ENCODE peak calls at places on chromosomes 5 and 9, in four cellular contexts. B is CD4-positive, alpha-beta memory T cell; F is transverse colon; C is GM23338. U is an unnamed sample.

GRCh38 chr5:173733831-173734491 is 117.5 kb upstream of the BOD1 start:
- DNase-seq in B (no peak), F (peak; percentile 40), C (no peak), U (no peak)

GRCh38 chr5:16690243-16690839 is 73.5 kb upstream of the RETREG1 start:
- DNase-seq in B (no peak), F (no peak), C (peak; percentile 85), U (no peak)

GRCh38 chr5:154428208-154428607 is 17.6 kb upstream of the SAP30L start:
- DNase-seq in B (no peak), F (no peak), C (no peak), U (no peak)

GRCh38 chr9:114450833-114451706 is 54.2 kb downstream of the WHRN start:
- DNase-seq in B (peak; percentile 28), F (no peak), C (no peak), U (no peak)

GRCh38 chr5:141234109-141234508 is 11.0 kb downstream of the PCDHB14 start:
- DNase-seq in B (no peak), F (no peak), C (peak; percentile 76), U (no peak)

GRCh38 chr9:93684161-93684765 is 107.9 kb downstream of the PHF2 start:
- DNase-seq in B (no peak), F (no peak), C (no peak), U (no peak)

GRCh38 chr5:35657877-35658276 is 40.2 kb downstream of the SPEF2 start:
- DNase-seq in B (peak; percentile 18), F (no peak), C (no peak), U (no peak)

GRCh38 chr5:180080670-180081280 is 9.2 kb upstream of the RNF130 start:
- DNase-seq in B (peak; percentile 38), F (no peak), C (no peak), U (no peak)

DNA sequence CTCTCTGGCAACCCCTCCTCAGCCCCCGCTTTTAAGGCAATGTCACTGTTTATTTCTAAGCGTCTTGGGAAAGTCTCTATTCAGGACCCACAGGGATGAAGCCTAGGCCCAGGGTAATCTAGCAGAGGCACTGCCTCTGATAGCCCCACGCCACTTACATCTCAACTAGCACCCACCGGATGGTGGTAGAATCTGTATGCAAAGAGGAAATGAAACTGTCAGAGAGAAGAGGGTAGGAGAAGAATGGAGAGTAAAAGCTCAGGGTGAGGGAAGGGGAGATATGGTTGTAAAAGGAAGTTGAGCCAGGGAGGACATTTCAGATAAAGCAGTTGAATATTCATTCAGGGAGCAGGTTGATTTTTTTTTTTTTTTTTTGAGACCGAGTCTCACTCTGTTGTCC is 3.0 kb downstream of the FRRS1L start:
- DNase-seq in B (no peak), F (no peak), C (no peak), U (no peak)
- H3K27ac ChIP-seq in B (no peak overlapping the region), F (no peak overlapping the region), C (no peak overlapping the region), U (no peak overlapping the region)

GRCh38 chr9:136759001-136759400 is 958 bp upstream of the LCN8 start:
- DNase-seq in B (no peak), F (no peak), C (no peak), U (no peak)

GRCh38 chr9:136757751-136758140 is 297 bp downstream of the LCN8 start:
- DNase-seq in B (no peak), F (no peak), C (no peak), U (no peak)

GRCh38 chr9:136756836-136757235 is 1.2 kb downstream of the LCN8 start:
- DNase-seq in B (no peak), F (no peak), C (no peak), U (no peak)

GRCh38 chr9:136756134-136756438 is 2.0 kb downstream of the LCN8 start:
- DNase-seq in B (no peak), F (no peak), C (no peak), U (no peak)

GRCh38 chr9:136757328-136757727 is 715 bp downstream of the LCN8 start:
- DNase-seq in B (no peak), F (no peak), C (no peak), U (no peak)
- H3K27ac ChIP-seq in B (no peak overlapping the region), F (no peak overlapping the region), C (no peak overlapping the region), U (no peak overlapping the region)

GRCh38 chr5:178627259-178627598 is 379 bp upstream of the CLK4 start:
- DNase-seq in B (no peak), F (no peak), C (peak; percentile 80), U (no peak)
- H3K27ac ChIP-seq in B (peak overlapping the region; percentile 98), F (peak overlapping the region; percentile 98), C (no peak overlapping the region), U (peak overlapping the region; percentile 43)

DNA sequence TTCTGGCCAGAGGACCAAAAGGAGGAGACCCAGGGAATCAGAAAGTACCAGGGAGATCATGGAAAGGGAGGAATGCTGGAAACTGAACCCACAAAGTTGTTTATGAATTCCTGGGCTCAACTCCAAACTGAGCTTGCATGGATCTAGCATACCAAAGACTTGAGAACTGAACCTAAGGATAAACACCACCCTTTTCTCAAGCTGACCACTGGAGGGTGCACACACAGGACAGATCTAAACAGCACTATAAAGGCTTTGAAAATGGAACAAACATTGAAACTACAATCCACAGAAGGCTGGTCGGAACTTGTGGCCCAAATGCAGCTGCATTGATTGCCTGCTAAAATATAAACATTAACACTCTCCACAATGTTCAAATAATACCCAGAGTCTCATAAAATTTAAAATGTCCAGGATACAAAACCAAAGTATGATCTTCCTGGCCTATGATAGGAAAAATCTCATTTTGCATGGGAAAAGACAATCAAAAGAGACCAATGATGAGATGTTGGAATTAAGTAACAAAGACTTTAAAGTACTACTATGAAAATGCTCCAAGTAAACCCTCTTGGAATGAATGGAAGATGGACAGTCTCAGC is 15.6 kb upstream of the IRF1 start:
- DNase-seq in B (no peak), F (peak; percentile 57), C (peak; percentile 60), U (no peak)
- H3K27ac ChIP-seq in B (no peak overlapping the region), F (peak overlapping the region; percentile 79), C (no peak overlapping the region), U (no peak overlapping the region)

GRCh38 chr5:126386146-126386545 is 37.1 kb upstream of the GRAMD2B start:
- DNase-seq in B (no peak), F (no peak), C (no peak), U (no peak)
- H3K27ac ChIP-seq in B (no peak overlapping the region), F (peak overlapping the region; percentile 82), C (no peak overlapping the region), U (no peak overlapping the region)

GRCh38 chr5:112338681-112339337 is 80.3 kb downstream of the EPB41L4A start:
- DNase-seq in B (no peak), F (no peak), C (no peak), U (no peak)
- H3K27ac ChIP-seq in B (no peak overlapping the region), F (no peak overlapping the region), C (no peak overlapping the region), U (no peak overlapping the region)